ENCODE peak calls at places on chromosomes 1 and 21, in five cellular contexts. W, F, C, K and A are unnamed samples. For H3K4me1, the result is how much of the 10 kb centered on the place peaks cover.

GRCh38 chr1:237223419-237223818 is 181.4 kb downstream of the RYR2 start:
- DNase-seq in W (no peak), F (no peak), C (no peak), K (no peak), A (no peak)

GRCh38 chr1:224789311-224789710 is 140.2 kb upstream of the DNAH14 start:
- DNase-seq in W (no peak), F (no peak), C (no peak), K (no peak), A (no peak)

GRCh38 chr1:32111789-32112188 is 3.9 kb downstream of the KPNA6 start:
- DNase-seq in W (no peak), F (no peak), C (no peak), K (no peak), A (no peak)

GRCh38 chr1:169741666-169742394 is 8.0 kb upstream of the SELE start:
- DNase-seq in W (no peak), F (no peak), C (no peak), K (no peak), A (no peak)

GRCh38 chr1:59985901-59986735 is 59.5 kb upstream of the CYP2J2 start:
- DNase-seq in W (no peak), F (no peak), C (no peak), K (no peak), A (no peak)

GRCh38 chr1:153951183-153951582 is 4.7 kb upstream of the DENND4B start:
- DNase-seq in W (no peak), F (no peak), C (no peak), K (no peak), A (no peak)

GRCh38 chr1:233172201-233172600 is 123.3 kb downstream of the PCNX2 start:
- DNase-seq in W (no peak), F (no peak), C (no peak), K (no peak), A (no peak)

GRCh38 chr1:91781916-91782622 is 103.9 kb downstream of the TGFBR3 start:
- DNase-seq in W (no peak), F (no peak), C (no peak), K (no peak), A (no peak)

GRCh38 chr1:181396171-181396670 is 87.1 kb upstream of the CACNA1E start:
- DNase-seq in W (no peak), F (no peak), C (no peak), K (no peak), A (peak)

DNA sequence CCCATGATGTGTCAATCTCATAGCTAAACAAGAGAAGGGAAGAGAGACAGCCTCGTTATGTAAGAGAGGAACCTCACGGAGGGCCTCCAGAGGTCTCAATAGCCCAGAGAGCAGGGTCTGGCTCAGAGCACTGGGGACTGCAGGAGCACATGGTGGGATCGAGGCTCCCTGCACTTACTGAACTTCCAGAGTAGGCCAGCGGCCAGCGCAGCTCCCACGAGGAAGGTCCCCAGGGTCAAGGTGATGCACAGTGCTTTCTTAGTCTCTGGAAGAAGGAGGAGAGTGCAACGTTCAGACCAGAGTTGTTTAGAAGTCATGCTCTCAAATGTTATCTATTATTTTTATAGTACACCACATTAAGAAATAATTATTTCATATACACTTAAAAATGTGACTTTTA is 18.6 kb downstream of the TMPRSS2 start:
- DNase-seq in W (no peak), F (no peak), C (no peak), K (no peak), A (no peak)
- H3K4me3 ChIP-seq in W (no peak), F (no peak), C (no peak), K (no peak), A (no peak)

GRCh38 chr1:174949645-174950044 is 50.1 kb upstream of the CACYBP start:
- DNase-seq in W (no peak), F (no peak), C (no peak), K (no peak), A (no peak)
- H3K4me1 ChIP-seq in W (under half), F (under half), C (under half), K (under half), A (under half)

DNA sequence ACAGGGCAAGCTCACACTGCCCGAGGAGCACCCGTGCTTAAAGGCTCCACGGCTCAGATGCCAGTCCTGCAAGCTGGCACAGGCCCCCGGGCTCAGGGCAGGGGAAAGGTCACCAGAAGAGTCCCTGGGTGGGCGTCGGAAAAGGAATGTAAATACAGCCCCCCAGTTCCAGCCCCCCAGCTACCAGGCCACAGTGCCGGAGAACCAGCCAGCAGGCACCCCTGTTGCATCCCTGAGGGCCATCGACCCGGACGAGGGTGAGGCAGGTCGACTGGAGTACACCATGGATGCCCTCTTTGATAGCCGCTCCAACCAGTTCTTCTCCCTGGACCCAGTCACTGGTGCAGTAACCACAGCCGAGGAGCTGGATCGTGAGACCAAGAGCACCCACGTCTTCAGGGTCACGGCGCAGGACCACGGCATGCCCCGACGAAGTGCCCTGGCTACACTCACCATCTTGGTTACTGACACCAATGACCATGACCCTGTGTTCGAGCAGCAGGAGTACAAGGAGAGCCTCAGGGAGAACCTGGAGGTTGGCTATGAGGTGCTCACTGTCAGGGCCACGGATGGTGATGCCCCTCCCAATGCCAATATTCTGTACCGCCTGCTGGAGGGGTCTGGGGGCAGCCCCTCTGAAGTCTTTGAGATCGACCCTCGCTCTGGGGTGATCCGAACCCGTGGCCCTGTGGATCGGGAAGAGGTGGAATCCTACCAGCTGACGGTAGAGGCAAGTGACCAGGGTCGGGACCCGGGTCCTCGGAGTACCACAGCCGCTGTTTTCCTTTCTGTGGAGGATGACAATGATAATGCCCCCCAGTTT is 1.3 kb downstream of the CELSR2 start:
- DNase-seq in W (no peak), F (no peak), C (peak), K (peak), A (no peak)
- H3K4me3 ChIP-seq in W (peak), F (no peak), C (no peak), K (peak), A (peak)

GRCh38 chr1:218226005-218226404 is 59.1 kb upstream of the RRP15 start:
- DNase-seq in W (no peak), F (no peak), C (no peak), K (no peak), A (no peak)
- H3K4me1 ChIP-seq in W (under half), F (under half), C (under half), K (under half), A (under half)

GRCh38 chr1:1539310-1540014 is 962 bp downstream of the TMEM240 start:
- DNase-seq in W (peak), F (no peak), C (peak), K (peak), A (no peak)
- H3K4me3 ChIP-seq in W (peak), F (no peak), C (peak), K (peak), A (no peak)

GRCh38 chr1:231235526-231235925 is 5.5 kb upstream of the GNPAT start:
- DNase-seq in W (no peak), F (no peak), C (no peak), K (no peak), A (no peak)

GRCh38 chr1:231236938-231237337 is 4.1 kb upstream of the GNPAT start:
- DNase-seq in W (no peak), F (no peak), C (no peak), K (no peak), A (no peak)

GRCh38 chr1:231234506-231234905 is 6.5 kb upstream of the GNPAT start:
- DNase-seq in W (no peak), F (no peak), C (no peak), K (no peak), A (no peak)

GRCh38 chr1:231238298-231238697 is 2.7 kb upstream of the GNPAT start:
- DNase-seq in W (no peak), F (no peak), C (no peak), K (no peak), A (no peak)

GRCh38 chr1:231236131-231236571 is 4.9 kb upstream of the GNPAT start:
- DNase-seq in W (no peak), F (peak), C (no peak), K (no peak), A (no peak)
- H3K4me1 ChIP-seq in W (under half), F (under half), C (under half), K (under half), A (under half)

GRCh38 chr1:12614402-12615165 is 3.4 kb downstream of the DHRS3 start:
- DNase-seq in W (no peak), F (no peak), C (no peak), K (no peak), A (no peak)
- H3K4me3 ChIP-seq in W (peak), F (no peak), C (peak), K (peak), A (peak)

GRCh38 chr1:54287821-54288220 is 87.9 kb downstream of the MRPL37 start:
- DNase-seq in W (no peak), F (no peak), C (no peak), K (peak), A (no peak)
- H3K4me1 ChIP-seq in W (half or more), F (under half), C (under half), K (half or more), A (half or more)

GRCh38 chr1:109136766-109137165 is 22.9 kb downstream of the ELAPOR1 start:
- DNase-seq in W (no peak), F (no peak), C (no peak), K (no peak), A (no peak)

GRCh38 chr1:109135940-109136339 is 22.0 kb downstream of the ELAPOR1 start:
- DNase-seq in W (no peak), F (no peak), C (no peak), K (no peak), A (no peak)

GRCh38 chr1:109134423-109134822 is 20.5 kb downstream of the ELAPOR1 start:
- DNase-seq in W (no peak), F (no peak), C (no peak), K (no peak), A (peak)

GRCh38 chr1:109140384-109140783 is 26.5 kb downstream of the ELAPOR1 start:
- DNase-seq in W (no peak), F (no peak), C (no peak), K (no peak), A (no peak)

DNA sequence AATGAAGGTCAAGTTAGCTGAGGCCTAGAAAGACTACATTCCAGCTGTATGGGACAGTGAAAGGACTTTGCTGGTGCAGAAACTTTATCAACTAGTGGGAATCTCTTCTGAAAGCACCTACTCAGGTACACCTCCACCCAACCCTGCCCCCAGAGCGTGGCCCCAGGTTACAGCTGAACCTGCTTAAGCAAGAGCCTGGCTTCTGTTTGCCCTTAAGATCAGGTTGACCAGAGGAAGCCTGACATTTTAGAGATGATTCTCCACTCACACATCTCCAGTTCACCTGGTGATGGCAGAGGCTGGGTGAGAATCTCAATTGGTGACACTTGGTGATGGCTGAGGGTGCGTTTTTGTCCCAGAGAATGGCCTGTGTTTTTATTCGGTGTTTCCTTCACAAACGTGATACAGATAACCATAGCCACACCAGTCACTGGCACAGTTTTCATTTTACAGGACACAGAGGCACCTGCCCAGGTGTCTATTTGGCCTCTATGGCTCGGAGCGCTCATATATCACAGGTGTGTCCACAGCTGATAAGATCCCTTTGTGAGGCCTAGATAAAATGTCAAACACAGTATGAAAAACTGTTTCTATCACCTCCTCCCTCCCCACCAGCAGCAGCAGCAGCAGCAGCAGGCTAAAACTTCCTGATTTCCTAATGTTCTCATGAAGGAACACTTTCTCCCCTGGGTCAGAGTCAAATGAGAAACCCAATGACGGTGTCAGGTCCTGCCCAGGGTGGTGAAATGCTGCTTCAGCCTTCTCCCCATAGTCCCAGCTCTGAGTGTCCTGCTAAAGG is 24.2 kb downstream of the ELAPOR1 start:
- DNase-seq in W (no peak), F (no peak), C (no peak), K (no peak), A (no peak)
- H3K4me3 ChIP-seq in W (no peak), F (no peak), C (no peak), K (no peak), A (no peak)

DNA sequence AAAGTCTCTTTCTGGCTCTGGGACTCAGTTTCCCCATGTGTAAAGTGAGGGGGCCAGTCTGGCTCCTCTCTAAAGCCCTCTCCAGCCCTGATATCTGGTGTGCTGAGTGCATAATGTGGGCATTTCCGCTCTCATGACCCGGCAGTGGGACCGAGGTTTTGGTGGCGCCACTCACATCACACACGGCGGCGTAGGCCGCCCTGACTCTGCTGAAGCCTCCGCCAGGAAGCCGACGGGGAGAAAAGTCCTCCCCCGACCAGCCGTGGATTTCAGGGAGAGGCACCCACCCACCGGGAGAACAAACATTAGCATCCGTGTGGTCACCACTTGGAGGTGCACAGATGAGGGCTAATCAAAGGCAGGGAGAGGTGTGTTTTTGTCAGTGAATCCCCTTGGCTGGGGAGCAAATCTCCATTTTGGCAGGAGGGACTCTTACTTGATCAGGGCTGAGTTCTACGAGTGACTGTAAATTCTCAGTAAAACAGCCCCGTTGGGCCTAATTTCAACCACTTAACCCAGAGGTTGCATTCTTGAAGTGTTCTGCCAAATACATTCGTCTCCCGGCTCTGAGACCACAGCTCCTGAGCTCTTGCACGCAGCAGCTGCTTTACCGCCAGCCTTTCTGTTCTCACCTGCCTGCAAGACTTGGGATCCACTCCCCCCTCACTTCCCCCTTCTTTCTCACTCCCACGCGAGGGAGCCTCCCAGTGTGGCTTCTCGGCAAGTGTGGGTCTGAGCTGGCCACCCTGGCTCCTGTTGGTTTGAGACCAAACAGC is 118.2 kb downstream of the FOXD2 start:
- DNase-seq in W (no peak), F (no peak), C (no peak), K (no peak), A (no peak)
- H3K4me1 ChIP-seq in W (under half), F (under half), C (under half), K (under half), A (under half)